ENCODE peak calls at places on chromosomes 4 and X, in eight cellular contexts. One of them, this sample, is unnamed.

GRCh38 chr4:34183916-34184315 is 2060.4 kb downstream of the ARAP2 start:
- DNase-seq in fibroblast of mammary gland: peak
- DNase-seq in fibroblast of pulmonary artery: peak
- DNase-seq in omental fat pad: no peak
- DNase-seq in upper lobe of left lung: no peak
- DNase-seq in WTC11: no peak
- DNase-seq in A549: no peak
- DNase-seq in adrenal gland: no peak
- DNase-seq in this sample: no peak

GRCh38 chr4:183838987-183839712 is 66.0 kb upstream of the STOX2 start:
- DNase-seq in fibroblast of mammary gland: peak
- DNase-seq in fibroblast of pulmonary artery: peak
- DNase-seq in omental fat pad: no peak
- DNase-seq in upper lobe of left lung: peak
- DNase-seq in WTC11: no peak
- DNase-seq in A549: peak
- DNase-seq in adrenal gland: no peak
- DNase-seq in this sample: no peak

GRCh38 chr4:186624951-186625350 is 69.6 kb upstream of the MTNR1A start:
- DNase-seq in fibroblast of mammary gland: peak
- DNase-seq in fibroblast of pulmonary artery: peak
- DNase-seq in omental fat pad: no peak
- DNase-seq in upper lobe of left lung: no peak
- DNase-seq in WTC11: no peak
- DNase-seq in A549: no peak
- DNase-seq in adrenal gland: no peak
- DNase-seq in this sample: no peak

GRCh38 chr4:2651546-2651945 is 104.6 kb downstream of the TNIP2 start:
- DNase-seq in fibroblast of mammary gland: no peak
- DNase-seq in fibroblast of pulmonary artery: no peak
- DNase-seq in omental fat pad: no peak
- DNase-seq in upper lobe of left lung: no peak
- DNase-seq in WTC11: no peak
- DNase-seq in A549: no peak
- DNase-seq in adrenal gland: no peak
- DNase-seq in this sample: no peak

GRCh38 chrX:149092179-149092578 is 412.9 kb downstream of the IDS start:
- DNase-seq in fibroblast of mammary gland: no peak
- DNase-seq in fibroblast of pulmonary artery: no peak
- DNase-seq in omental fat pad: no peak
- DNase-seq in upper lobe of left lung: no peak
- DNase-seq in WTC11: no peak
- DNase-seq in A549: no peak
- DNase-seq in adrenal gland: no peak
- DNase-seq in this sample: no peak

GRCh38 chrX:43655961-43656494 is at the start of gene MAOA:
- DNase-seq in fibroblast of mammary gland: peak
- DNase-seq in fibroblast of pulmonary artery: peak
- DNase-seq in omental fat pad: peak
- DNase-seq in upper lobe of left lung: peak
- DNase-seq in WTC11: peak
- DNase-seq in A549: no peak
- DNase-seq in adrenal gland: peak
- DNase-seq in this sample: no peak

GRCh38 chr4:57424231-57424897 is 314.2 kb upstream of the IGFBP7 start:
- DNase-seq in fibroblast of mammary gland: peak
- DNase-seq in fibroblast of pulmonary artery: peak
- DNase-seq in omental fat pad: peak
- DNase-seq in upper lobe of left lung: no peak
- DNase-seq in WTC11: no peak
- DNase-seq in A549: peak
- DNase-seq in adrenal gland: peak
- DNase-seq in this sample: no peak

GRCh38 chr4:74431113-74431826 is 13.7 kb upstream of the AREG start:
- DNase-seq in fibroblast of mammary gland: peak
- DNase-seq in fibroblast of pulmonary artery: peak
- DNase-seq in omental fat pad: no peak
- DNase-seq in upper lobe of left lung: no peak
- DNase-seq in WTC11: no peak
- DNase-seq in A549: no peak
- DNase-seq in adrenal gland: no peak
- DNase-seq in this sample: no peak

GRCh38 chrX:71846429-71846828 is 64.2 kb upstream of the NHSL2 start:
- DNase-seq in fibroblast of mammary gland: peak
- DNase-seq in fibroblast of pulmonary artery: peak
- DNase-seq in omental fat pad: no peak
- DNase-seq in upper lobe of left lung: no peak
- DNase-seq in WTC11: no peak
- DNase-seq in A549: no peak
- DNase-seq in adrenal gland: no peak
- DNase-seq in this sample: no peak

GRCh38 chrX:33721927-33722326 is 410.2 kb downstream of the FAM47A start:
- DNase-seq in fibroblast of mammary gland: no peak
- DNase-seq in fibroblast of pulmonary artery: no peak
- DNase-seq in omental fat pad: no peak
- DNase-seq in upper lobe of left lung: no peak
- DNase-seq in WTC11: no peak
- DNase-seq in A549: no peak
- DNase-seq in adrenal gland: no peak
- DNase-seq in this sample: no peak

GRCh38 chr4:2794707-2795557 is 2.0 kb downstream of the SH3BP2 start:
- DNase-seq in fibroblast of mammary gland: peak
- DNase-seq in fibroblast of pulmonary artery: peak
- DNase-seq in omental fat pad: no peak
- DNase-seq in upper lobe of left lung: no peak
- DNase-seq in WTC11: peak
- DNase-seq in A549: peak
- DNase-seq in adrenal gland: peak
- DNase-seq in this sample: no peak

GRCh38 chr4:118280501-118281218 is 72.1 kb downstream of the PRSS12 start:
- DNase-seq in fibroblast of mammary gland: peak
- DNase-seq in fibroblast of pulmonary artery: peak
- DNase-seq in omental fat pad: no peak
- DNase-seq in upper lobe of left lung: no peak
- DNase-seq in WTC11: peak
- DNase-seq in A549: peak
- DNase-seq in adrenal gland: peak
- DNase-seq in this sample: peak

GRCh38 chrX:9089652-9090051 is 55.7 kb upstream of the FAM9B start:
- DNase-seq in fibroblast of mammary gland: no peak
- DNase-seq in fibroblast of pulmonary artery: no peak
- DNase-seq in omental fat pad: no peak
- DNase-seq in upper lobe of left lung: no peak
- DNase-seq in WTC11: no peak
- DNase-seq in A549: no peak
- DNase-seq in adrenal gland: no peak
- DNase-seq in this sample: no peak

GRCh38 chrX:149871940-149872339 is 9.0 kb upstream of the MAGEA8 start:
- DNase-seq in fibroblast of mammary gland: peak
- DNase-seq in fibroblast of pulmonary artery: peak
- DNase-seq in omental fat pad: no peak
- DNase-seq in upper lobe of left lung: no peak
- DNase-seq in WTC11: peak
- DNase-seq in A549: peak
- DNase-seq in adrenal gland: no peak
- DNase-seq in this sample: no peak

DNA sequence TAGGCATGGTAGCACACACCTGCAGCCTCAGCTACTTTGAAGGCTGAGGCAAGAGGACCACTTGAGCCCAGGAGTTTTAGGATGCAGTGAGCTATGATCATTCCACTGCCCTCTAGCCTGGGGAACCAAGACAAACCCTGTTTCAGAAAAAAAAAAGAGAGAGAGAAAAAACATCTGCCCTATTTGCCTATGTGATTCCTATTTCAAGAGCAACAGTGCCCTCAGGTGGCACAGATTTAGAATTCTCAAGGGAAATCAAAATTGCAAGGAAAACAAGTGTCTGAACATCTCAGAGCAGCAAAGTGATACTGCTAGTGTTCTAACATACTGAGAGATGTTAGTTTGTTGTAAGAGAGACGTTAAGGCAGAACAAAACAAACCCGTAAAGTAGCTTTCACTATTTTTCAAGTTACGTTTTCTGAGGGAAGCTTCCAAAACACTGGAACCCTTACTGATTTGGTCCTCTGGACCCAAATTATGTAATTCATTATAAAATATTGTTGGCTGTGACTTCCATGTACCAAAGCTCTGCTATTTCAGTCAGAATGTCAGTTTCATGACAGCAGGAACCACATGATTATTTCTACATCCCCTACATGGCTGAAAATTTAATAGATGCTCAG is 7.9 kb downstream of the BDH2 start:
- DNase-seq in fibroblast of mammary gland: peak
- DNase-seq in fibroblast of pulmonary artery: peak
- DNase-seq in omental fat pad: no peak
- DNase-seq in upper lobe of left lung: no peak
- DNase-seq in WTC11: no peak
- DNase-seq in A549: peak
- DNase-seq in adrenal gland: peak
- DNase-seq in this sample: peak
- TF ChIP-seq CTCF in fibroblast of mammary gland: peak
- TF ChIP-seq CTCF in fibroblast of pulmonary artery: peak
- TF ChIP-seq CTCF in omental fat pad: no peak
- TF ChIP-seq CTCF in upper lobe of left lung: no peak
- TF ChIP-seq CTCF in WTC11: peak
- TF ChIP-seq CTCF in A549: peak
- TF ChIP-seq CTCF in adrenal gland: peak
- TF ChIP-seq CTCF in this sample: peak

GRCh38 chr4:180557348-180557747 is 1685.9 kb upstream of the TENM3 start:
- DNase-seq in fibroblast of mammary gland: no peak
- DNase-seq in fibroblast of pulmonary artery: no peak
- DNase-seq in omental fat pad: no peak
- DNase-seq in upper lobe of left lung: no peak
- DNase-seq in WTC11: no peak
- DNase-seq in A549: no peak
- DNase-seq in adrenal gland: no peak
- DNase-seq in this sample: no peak
- TF ChIP-seq CTCF in fibroblast of mammary gland: no peak
- TF ChIP-seq CTCF in fibroblast of pulmonary artery: no peak
- TF ChIP-seq CTCF in omental fat pad: no peak
- TF ChIP-seq CTCF in upper lobe of left lung: no peak
- TF ChIP-seq CTCF in WTC11: peak
- TF ChIP-seq CTCF in A549: no peak
- TF ChIP-seq CTCF in adrenal gland: no peak
- TF ChIP-seq CTCF in this sample: peak

DNA sequence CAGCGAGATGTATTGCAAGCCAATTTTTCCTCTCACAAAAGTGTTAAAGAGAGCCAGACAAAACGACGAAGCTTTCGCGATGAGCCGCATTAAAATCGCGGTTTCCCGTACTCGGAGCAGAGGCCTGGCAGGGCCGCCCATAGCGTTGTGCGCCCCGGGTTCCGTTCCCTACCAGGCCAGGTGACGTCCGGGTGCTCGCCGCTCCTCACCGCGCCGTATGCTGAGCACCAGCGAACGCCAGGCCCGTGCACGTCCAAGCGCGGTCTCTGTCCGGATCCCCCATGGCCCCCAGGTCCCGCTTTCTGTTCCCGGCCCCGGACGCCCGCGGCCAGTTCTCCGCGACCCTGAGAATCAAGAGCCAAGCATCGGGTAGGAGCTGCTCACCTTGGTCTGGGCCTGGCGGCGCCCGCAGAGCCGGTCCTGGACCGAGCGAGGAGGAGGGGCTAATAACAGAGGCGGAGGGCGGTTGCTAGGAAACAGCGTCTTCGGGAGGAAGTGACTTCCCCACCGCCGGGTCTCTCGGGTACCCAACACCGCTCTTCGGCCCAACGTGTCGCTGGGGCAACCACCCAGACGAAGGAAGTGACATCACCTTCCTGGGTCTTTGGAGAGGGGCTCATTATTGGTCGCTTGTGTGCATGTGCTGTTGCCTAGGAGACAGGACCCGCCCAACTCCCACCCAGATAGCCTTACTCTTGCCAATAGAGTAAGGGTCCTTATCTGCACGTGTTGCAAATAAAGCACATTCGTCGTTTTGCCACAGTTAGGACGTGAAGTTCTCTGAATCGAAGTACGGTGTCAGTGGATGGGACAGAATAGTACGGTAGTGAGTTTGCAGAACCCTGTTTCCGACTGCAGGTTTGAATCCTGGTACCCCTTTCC is at the start of gene MAP9:
- DNase-seq in fibroblast of mammary gland: peak
- DNase-seq in fibroblast of pulmonary artery: peak
- DNase-seq in omental fat pad: peak
- DNase-seq in upper lobe of left lung: peak
- DNase-seq in WTC11: peak
- DNase-seq in A549: peak
- DNase-seq in adrenal gland: peak
- DNase-seq in this sample: peak
- TF ChIP-seq CTCF in fibroblast of mammary gland: no peak
- TF ChIP-seq CTCF in fibroblast of pulmonary artery: no peak
- TF ChIP-seq CTCF in omental fat pad: no peak
- TF ChIP-seq CTCF in upper lobe of left lung: no peak
- TF ChIP-seq CTCF in WTC11: no peak
- TF ChIP-seq CTCF in A549: no peak
- TF ChIP-seq CTCF in adrenal gland: no peak
- TF ChIP-seq CTCF in this sample: no peak

GRCh38 chrX:40912166-40912565 is 173.1 kb upstream of the USP9X start:
- DNase-seq in fibroblast of mammary gland: no peak
- DNase-seq in fibroblast of pulmonary artery: no peak
- DNase-seq in omental fat pad: no peak
- DNase-seq in upper lobe of left lung: no peak
- DNase-seq in WTC11: no peak
- DNase-seq in A549: no peak
- DNase-seq in adrenal gland: no peak
- DNase-seq in this sample: no peak
- TF ChIP-seq CTCF in fibroblast of mammary gland: no peak
- TF ChIP-seq CTCF in fibroblast of pulmonary artery: no peak
- TF ChIP-seq CTCF in omental fat pad: no peak
- TF ChIP-seq CTCF in upper lobe of left lung: no peak
- TF ChIP-seq CTCF in WTC11: no peak
- TF ChIP-seq CTCF in A549: no peak
- TF ChIP-seq CTCF in adrenal gland: no peak
- TF ChIP-seq CTCF in this sample: no peak

GRCh38 chrX:26651755-26652154 is 435.8 kb downstream of the MAGEB5 start:
- DNase-seq in fibroblast of mammary gland: no peak
- DNase-seq in fibroblast of pulmonary artery: no peak
- DNase-seq in omental fat pad: no peak
- DNase-seq in upper lobe of left lung: no peak
- DNase-seq in WTC11: no peak
- DNase-seq in A549: peak
- DNase-seq in adrenal gland: no peak
- DNase-seq in this sample: no peak
- TF ChIP-seq CTCF in fibroblast of mammary gland: peak
- TF ChIP-seq CTCF in fibroblast of pulmonary artery: no peak
- TF ChIP-seq CTCF in omental fat pad: no peak
- TF ChIP-seq CTCF in upper lobe of left lung: no peak
- TF ChIP-seq CTCF in WTC11: no peak
- TF ChIP-seq CTCF in A549: peak
- TF ChIP-seq CTCF in adrenal gland: no peak
- TF ChIP-seq CTCF in this sample: peak

DNA sequence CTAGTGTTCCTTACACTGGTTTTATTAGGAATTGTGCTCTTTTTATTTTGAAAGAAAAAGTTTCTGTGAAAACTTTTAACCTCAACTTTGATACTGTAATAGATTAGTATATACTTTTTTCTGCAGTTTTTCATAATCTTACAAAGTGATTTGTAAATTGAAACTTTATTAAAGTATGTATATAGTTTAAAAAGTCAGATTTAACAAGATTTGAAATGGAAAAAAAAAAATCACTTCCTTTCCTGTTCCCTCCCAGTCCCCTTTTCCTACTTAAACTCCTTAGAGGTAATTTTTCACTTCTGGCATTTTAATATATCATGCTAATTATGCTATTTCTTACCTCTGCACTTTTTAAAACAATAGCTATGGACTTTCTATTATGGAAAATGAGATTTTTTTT is 49.3 kb downstream of the PAQR3 start:
- DNase-seq in fibroblast of mammary gland: no peak
- DNase-seq in fibroblast of pulmonary artery: no peak
- DNase-seq in omental fat pad: no peak
- DNase-seq in upper lobe of left lung: no peak
- DNase-seq in WTC11: no peak
- DNase-seq in A549: no peak
- DNase-seq in adrenal gland: no peak
- DNase-seq in this sample: no peak
- TF ChIP-seq CTCF in fibroblast of mammary gland: no peak
- TF ChIP-seq CTCF in fibroblast of pulmonary artery: no peak
- TF ChIP-seq CTCF in omental fat pad: no peak
- TF ChIP-seq CTCF in upper lobe of left lung: no peak
- TF ChIP-seq CTCF in WTC11: no peak
- TF ChIP-seq CTCF in A549: no peak
- TF ChIP-seq CTCF in adrenal gland: no peak
- TF ChIP-seq CTCF in this sample: no peak